ENCODE peak calls at places on chromosome 1, in nine cellular contexts. K, B, O, N, H, X, C, E and P are unnamed samples.

GRCh38 chr1:90402893-90403849 is 313.9 kb downstream of the BARHL2 start:
- DNase-seq in K (peak), B (peak), O (peak), N (no peak), H (peak), X (no peak), C (peak), E (no peak), P (peak)

GRCh38 chr1:53409233-53409632 is 50.0 kb upstream of the DMRTB1 start:
- DNase-seq in K (no peak), B (no peak), O (no peak), N (no peak), H (no peak), X (no peak), C (no peak), E (no peak), P (no peak)

GRCh38 chr1:117664314-117664713 is 58.5 kb downstream of the TENT5C start:
- DNase-seq in K (no peak), B (no peak), O (no peak), N (peak), H (no peak), X (peak), C (no peak), E (no peak), P (no peak)

GRCh38 chr1:244802041-244802440 is 33.4 kb upstream of the COX20 start:
- DNase-seq in K (no peak), B (no peak), O (no peak), N (no peak), H (no peak), X (no peak), C (no peak), E (no peak), P (no peak)

GRCh38 chr1:165539306-165539705 is 4.5 kb upstream of the LRRC52 start:
- DNase-seq in K (no peak), B (no peak), O (no peak), N (no peak), H (peak), X (no peak), C (no peak), E (no peak), P (peak)

GRCh38 chr1:247008406-247008799 is 546 bp upstream of the ZNF695 start:
- DNase-seq in K (no peak), B (no peak), O (no peak), N (no peak), H (no peak), X (no peak), C (no peak), E (no peak), P (no peak)

GRCh38 chr1:41383094-41383852 is 22.0 kb downstream of the FOXO6 start:
- DNase-seq in K (peak), B (no peak), O (no peak), N (no peak), H (no peak), X (no peak), C (peak), E (no peak), P (no peak)

GRCh38 chr1:12177156-12177998 is 10.6 kb downstream of the TNFRSF1B start:
- DNase-seq in K (no peak), B (no peak), O (no peak), N (no peak), H (peak), X (no peak), C (no peak), E (no peak), P (no peak)

GRCh38 chr1:180167021-180167701 is 12.5 kb downstream of the QSOX1 start:
- DNase-seq in K (no peak), B (no peak), O (no peak), N (no peak), H (no peak), X (no peak), C (no peak), E (no peak), P (no peak)

GRCh38 chr1:91161166-91161565 is 139.3 kb upstream of the ZNF644 start:
- DNase-seq in K (no peak), B (no peak), O (no peak), N (no peak), H (no peak), X (no peak), C (no peak), E (no peak), P (no peak)

GRCh38 chr1:170513138-170513537 is 18.8 kb upstream of the GORAB start:
- DNase-seq in K (no peak), B (no peak), O (no peak), N (no peak), H (no peak), X (no peak), C (no peak), E (no peak), P (no peak)

GRCh38 chr1:1290238-1290731 is 10.0 kb downstream of the SCNN1D start:
- DNase-seq in K (no peak), B (no peak), O (no peak), N (peak), H (peak), X (peak), C (no peak), E (no peak), P (peak)